ENCODE peak calls at places on chromosomes 13 and 19, in four cellular contexts. One of them, this sample, is unnamed.

GRCh38 chr13:72431981-72432617 is 295.3 kb downstream of the MZT1 start:
- DNase-seq in H1: no peak
- DNase-seq in mesendoderm: peak
- DNase-seq in H9: no peak
- DNase-seq in this sample: no peak

GRCh38 chr13:114161644-114162532 is 17.2 kb upstream of the CFAP97D2 start:
- DNase-seq in H1: no peak
- DNase-seq in mesendoderm: no peak
- DNase-seq in H9: no peak
- DNase-seq in this sample: peak

GRCh38 chr13:99434258-99434788 is 66.9 kb upstream of the TM9SF2 start:
- DNase-seq in H1: no peak
- DNase-seq in mesendoderm: peak
- DNase-seq in H9: peak
- DNase-seq in this sample: no peak

GRCh38 chr13:78881054-78881453 is 222.1 kb upstream of the OBI1 start:
- DNase-seq in H1: no peak
- DNase-seq in mesendoderm: peak
- DNase-seq in H9: no peak
- DNase-seq in this sample: no peak

GRCh38 chr13:36918246-36919060 is 1.6 kb downstream of the SMAD9 start:
- DNase-seq in H1: no peak
- DNase-seq in mesendoderm: peak
- DNase-seq in H9: no peak
- DNase-seq in this sample: peak

GRCh38 chr13:47621931-47622330 is 379.1 kb downstream of the SUCLA2 start:
- DNase-seq in H1: no peak
- DNase-seq in mesendoderm: no peak
- DNase-seq in H9: no peak
- DNase-seq in this sample: peak

GRCh38 chr19:35549174-35549788 is 3.9 kb downstream of the TMEM147 start:
- DNase-seq in H1: no peak
- DNase-seq in mesendoderm: peak
- DNase-seq in H9: peak
- DNase-seq in this sample: peak

GRCh38 chr13:40401911-40402776 is 264.3 kb downstream of the FOXO1 start:
- DNase-seq in H1: no peak
- DNase-seq in mesendoderm: peak
- DNase-seq in H9: no peak
- DNase-seq in this sample: peak

GRCh38 chr13:105627270-105627669 is 908.2 kb downstream of the EFNB2 start:
- DNase-seq in H1: no peak
- DNase-seq in mesendoderm: no peak
- DNase-seq in H9: no peak
- DNase-seq in this sample: no peak

GRCh38 chr19:5228932-5229777 is 111.5 kb downstream of the PTPRS start:
- DNase-seq in H1: no peak
- DNase-seq in mesendoderm: no peak
- DNase-seq in H9: no peak
- DNase-seq in this sample: no peak

GRCh38 chr13:73399347-73400216 is 340.8 kb downstream of the KLF5 start:
- DNase-seq in H1: no peak
- DNase-seq in mesendoderm: peak
- DNase-seq in H9: no peak
- DNase-seq in this sample: no peak

GRCh38 chr13:66037096-66037495 is 1193.0 kb downstream of the PCDH9 start:
- DNase-seq in H1: no peak
- DNase-seq in mesendoderm: no peak
- DNase-seq in H9: no peak
- DNase-seq in this sample: no peak

GRCh38 chr13:99382428-99383133 is 75.4 kb upstream of the GPR183 start:
- DNase-seq in H1: no peak
- DNase-seq in mesendoderm: no peak
- DNase-seq in H9: peak
- DNase-seq in this sample: no peak

GRCh38 chr19:13729859-13730258 is 34.5 kb upstream of the MRI1 start:
- DNase-seq in H1: no peak
- DNase-seq in mesendoderm: no peak
- DNase-seq in H9: no peak
- DNase-seq in this sample: peak

GRCh38 chr13:42396901-42397670 is 125.1 kb downstream of the AKAP11 start:
- DNase-seq in H1: no peak
- DNase-seq in mesendoderm: no peak
- DNase-seq in H9: no peak
- DNase-seq in this sample: no peak

GRCh38 chr13:112902669-112903068 is 66.3 kb upstream of the MCF2L start:
- DNase-seq in H1: no peak
- DNase-seq in mesendoderm: no peak
- DNase-seq in H9: no peak
- DNase-seq in this sample: no peak

GRCh38 chr13:26112843-26113242 is 61.0 kb upstream of the SHISA2 start:
- DNase-seq in H1: no peak
- DNase-seq in mesendoderm: peak
- DNase-seq in H9: no peak
- DNase-seq in this sample: peak

GRCh38 chr19:19866599-19867248 is 1.0 kb downstream of the ZNF253 start:
- DNase-seq in H1: peak
- DNase-seq in mesendoderm: peak
- DNase-seq in H9: peak
- DNase-seq in this sample: no peak

GRCh38 chr19:44617481-44617880 is 4.1 kb downstream of the IGSF23 start:
- DNase-seq in H1: no peak
- DNase-seq in mesendoderm: no peak
- DNase-seq in H9: no peak
- DNase-seq in this sample: no peak

GRCh38 chr19:8438236-8438635 is 6.5 kb upstream of the HNRNPM start:
- DNase-seq in H1: no peak
- DNase-seq in mesendoderm: no peak
- DNase-seq in H9: no peak
- DNase-seq in this sample: no peak

GRCh38 chr19:2236285-2237050 is at the start of the genes PLEKHJ1 and SF3A2:
- DNase-seq in H1: peak
- DNase-seq in mesendoderm: peak
- DNase-seq in H9: peak
- DNase-seq in this sample: peak

GRCh38 chr19:2235396-2236284 is 489 bp downstream of the PLEKHJ1 start:
- DNase-seq in H1: no peak
- DNase-seq in mesendoderm: peak
- DNase-seq in H9: no peak
- DNase-seq in this sample: no peak

GRCh38 chr19:2239173-2239572 is 2.5 kb downstream of the SF3A2 start:
- DNase-seq in H1: no peak
- DNase-seq in mesendoderm: no peak
- DNase-seq in H9: no peak
- DNase-seq in this sample: no peak

GRCh38 chr19:2237051-2237868 is 636 bp downstream of the SF3A2 start:
- DNase-seq in H1: no peak
- DNase-seq in mesendoderm: no peak
- DNase-seq in H9: no peak
- DNase-seq in this sample: no peak

GRCh38 chr19:2237869-2238153 is 1.2 kb downstream of the SF3A2 start:
- DNase-seq in H1: no peak
- DNase-seq in mesendoderm: no peak
- DNase-seq in H9: no peak
- DNase-seq in this sample: no peak
- H3K56ac ChIP-seq in H1: no peak
- H3K56ac ChIP-seq in mesendoderm: peak
- H3K56ac ChIP-seq in H9: no peak
- H3K56ac ChIP-seq in this sample: no peak

GRCh38 chr13:21897140-21897539 is 226.3 kb downstream of the FGF9 start:
- DNase-seq in H1: no peak
- DNase-seq in mesendoderm: no peak
- DNase-seq in H9: peak
- DNase-seq in this sample: no peak

GRCh38 chr13:21894091-21894490 is 223.2 kb downstream of the FGF9 start:
- DNase-seq in H1: no peak
- DNase-seq in mesendoderm: no peak
- DNase-seq in H9: no peak
- DNase-seq in this sample: no peak

GRCh38 chr13:21898461-21898860 is 227.6 kb downstream of the FGF9 start:
- DNase-seq in H1: no peak
- DNase-seq in mesendoderm: no peak
- DNase-seq in H9: no peak
- DNase-seq in this sample: no peak

GRCh38 chr13:21895769-21896168 is 224.9 kb downstream of the FGF9 start:
- DNase-seq in H1: no peak
- DNase-seq in mesendoderm: no peak
- DNase-seq in H9: no peak
- DNase-seq in this sample: no peak

DNA sequence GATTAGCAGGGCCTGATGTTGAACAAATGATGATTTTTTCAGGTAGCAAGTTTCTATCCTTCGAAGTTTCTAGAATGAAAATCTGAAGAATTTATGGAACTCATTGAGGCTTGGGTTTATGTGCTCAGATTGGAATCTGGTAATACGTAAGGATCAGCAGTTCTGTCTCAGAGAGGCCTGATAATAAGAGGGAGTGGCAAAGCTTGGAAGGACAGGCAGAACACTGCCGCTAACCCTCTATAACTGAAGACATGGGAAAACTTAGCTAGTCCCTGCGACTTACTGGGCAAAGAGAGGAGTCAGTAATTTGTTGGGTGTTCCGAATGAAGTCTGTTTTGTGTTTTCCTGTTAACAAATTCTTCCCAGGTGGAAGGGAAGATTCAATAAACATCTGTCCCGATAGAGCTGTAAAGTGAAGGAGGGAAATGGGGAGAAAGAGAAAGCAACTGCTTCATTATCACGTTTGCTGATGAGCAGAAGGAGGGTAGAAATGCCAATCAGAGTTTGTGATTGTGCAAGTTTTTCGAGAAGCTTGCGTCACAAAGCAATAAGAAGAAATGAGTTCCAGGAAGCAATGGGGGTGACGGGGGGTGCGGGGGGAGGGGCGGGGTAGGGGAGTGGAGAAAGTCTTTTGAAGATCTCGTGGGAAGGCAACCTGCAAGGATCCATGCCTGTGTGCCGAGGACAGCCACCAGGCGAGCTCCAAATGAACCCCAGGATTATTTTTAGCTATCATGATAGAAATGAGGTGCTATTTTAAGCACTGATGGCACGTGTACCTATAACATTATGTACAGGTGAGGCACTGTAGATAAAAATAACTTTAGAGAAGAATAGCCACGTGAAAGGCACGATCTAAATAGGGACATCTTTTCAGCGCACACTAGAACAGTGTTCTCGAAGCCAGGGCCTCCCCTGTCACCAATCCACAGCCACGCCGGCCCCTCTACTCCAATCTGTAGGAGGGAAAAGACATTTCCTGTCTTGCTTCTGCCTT is 224.1 kb downstream of the FGF9 start:
- DNase-seq in H1: no peak
- DNase-seq in mesendoderm: no peak
- DNase-seq in H9: peak
- DNase-seq in this sample: no peak
- H3K56ac ChIP-seq in H1: no peak
- H3K56ac ChIP-seq in mesendoderm: no peak
- H3K56ac ChIP-seq in H9: no peak
- H3K56ac ChIP-seq in this sample: no peak

DNA sequence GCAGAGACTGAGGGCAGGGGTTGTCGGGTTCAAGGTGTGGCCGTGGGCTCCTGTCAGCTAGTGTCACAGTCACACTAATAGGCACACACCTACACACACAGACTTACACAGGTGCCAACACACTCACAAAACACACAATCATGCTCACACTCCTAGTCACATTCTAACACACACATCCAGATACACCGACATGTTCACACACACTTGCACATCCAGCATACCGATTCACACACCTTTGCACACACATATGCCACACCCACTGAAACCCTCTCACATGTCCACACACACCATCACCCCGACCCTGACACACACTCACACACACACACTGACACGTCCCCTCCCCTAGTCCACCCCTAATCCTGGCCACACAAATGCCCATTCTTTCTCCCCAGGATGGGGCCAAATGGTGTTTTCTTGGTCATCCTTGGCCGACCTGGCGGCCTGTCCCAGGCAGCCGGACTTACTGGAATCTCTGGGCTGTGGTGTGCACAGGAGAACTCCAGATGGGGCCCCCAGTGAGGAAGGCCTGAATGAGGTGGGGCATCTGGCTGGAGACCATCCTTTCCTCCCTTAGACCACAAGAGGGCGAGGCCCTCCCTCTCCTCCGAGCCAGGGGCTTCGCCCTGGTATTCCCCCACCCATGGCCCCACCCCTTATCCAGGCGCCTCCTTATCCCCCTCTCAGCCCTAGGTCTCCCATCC is 19.1 kb upstream of the PNMA8B start:
- DNase-seq in H1: no peak
- DNase-seq in mesendoderm: no peak
- DNase-seq in H9: peak
- DNase-seq in this sample: no peak
- H3K56ac ChIP-seq in H1: no peak
- H3K56ac ChIP-seq in mesendoderm: no peak
- H3K56ac ChIP-seq in H9: no peak
- H3K56ac ChIP-seq in this sample: no peak

GRCh38 chr13:31200636-31200970 is 828 bp downstream of the B3GLCT start:
- DNase-seq in H1: no peak
- DNase-seq in mesendoderm: peak
- DNase-seq in H9: peak
- DNase-seq in this sample: no peak

GRCh38 chr13:31198524-31198923 is 1.3 kb upstream of the B3GLCT start:
- DNase-seq in H1: no peak
- DNase-seq in mesendoderm: no peak
- DNase-seq in H9: no peak
- DNase-seq in this sample: no peak

GRCh38 chr13:31201341-31202024 is 1.7 kb downstream of the B3GLCT start:
- DNase-seq in H1: no peak
- DNase-seq in mesendoderm: no peak
- DNase-seq in H9: no peak
- DNase-seq in this sample: peak

GRCh38 chr13:31199527-31199848 is 287 bp upstream of the B3GLCT start:
- DNase-seq in H1: no peak
- DNase-seq in mesendoderm: no peak
- DNase-seq in H9: no peak
- DNase-seq in this sample: no peak

DNA sequence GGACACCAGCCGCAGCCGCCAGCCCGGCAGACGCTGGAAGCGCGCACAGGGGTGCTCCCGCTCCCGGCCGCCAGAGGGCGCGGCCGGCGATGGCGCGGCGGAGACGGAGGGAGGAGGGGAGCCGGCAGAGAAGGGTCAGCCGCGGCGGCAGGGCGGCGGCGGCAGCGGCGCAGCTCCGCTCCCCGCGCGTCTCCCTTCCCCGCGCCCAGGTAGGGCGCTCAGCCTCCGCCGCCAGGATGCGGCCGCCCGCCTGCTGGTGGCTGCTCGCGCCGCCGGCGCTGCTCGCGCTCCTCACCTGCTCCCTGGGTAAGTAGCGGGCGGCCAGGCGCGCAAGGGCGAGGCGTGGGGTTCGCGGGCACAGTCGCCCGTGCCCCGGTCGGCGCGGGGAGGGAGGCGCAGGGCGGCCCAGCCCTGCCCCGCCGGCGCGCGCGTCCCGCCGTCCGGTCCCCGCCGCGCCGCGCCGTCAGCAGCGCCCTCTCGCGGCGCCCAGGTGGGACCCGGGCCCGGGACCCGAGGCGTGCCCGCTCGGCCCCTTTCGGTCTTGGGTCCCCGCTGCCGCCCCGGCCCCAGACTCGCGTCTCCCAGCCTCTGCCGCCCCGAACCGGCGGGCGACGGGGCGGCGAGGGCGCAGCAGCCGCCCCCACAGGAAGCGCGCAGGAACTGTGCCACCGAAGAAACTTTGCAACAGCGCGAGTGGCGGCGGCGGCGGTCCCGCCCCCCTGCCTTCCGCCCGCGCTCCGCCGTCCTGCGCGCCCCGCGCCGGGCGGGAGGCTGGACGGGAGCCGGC is at the start of gene B3GLCT:
- DNase-seq in H1: peak
- DNase-seq in mesendoderm: peak
- DNase-seq in H9: peak
- DNase-seq in this sample: peak
- H3K56ac ChIP-seq in H1: peak
- H3K56ac ChIP-seq in mesendoderm: peak
- H3K56ac ChIP-seq in H9: no peak
- H3K56ac ChIP-seq in this sample: peak